ENCODE peak calls at places on chromosomes 1 and 21, in seven cellular contexts. One of them, this sample, is unnamed.

GRCh38 chr1:201191723-201192477 is 1.3 kb downstream of the IGFN1 start:
- DNase-seq in RCC 7860: peak
- DNase-seq in NCI-H774: no peak
- DNase-seq in adrenal gland: no peak
- DNase-seq in fibroblast of lung: peak
- DNase-seq in neuronal stem cell: no peak
- DNase-seq in amniotic stem cell: peak
- DNase-seq in this sample: peak

GRCh38 chr1:235327559-235328270 is at the start of gene ARID4B:
- DNase-seq in RCC 7860: peak
- DNase-seq in amniotic stem cell: no peak
- DNase-seq in fibroblast of lung: no peak
- DNase-seq in neuronal stem cell: no peak
- DNase-seq in adrenal gland: no peak
- DNase-seq in NCI-H774: peak
- DNase-seq in this sample: no peak

GRCh38 chr21:39730418-39731107 is 14.4 kb upstream of the IGSF5 start:
- DNase-seq in amniotic stem cell: no peak
- DNase-seq in neuronal stem cell: no peak
- DNase-seq in fibroblast of lung: peak
- DNase-seq in NCI-H774: no peak
- DNase-seq in adrenal gland: no peak
- DNase-seq in RCC 7860: no peak
- DNase-seq in this sample: no peak

GRCh38 chr1:86370627-86371026 is 25.5 kb downstream of the ODF2L start:
- DNase-seq in neuronal stem cell: no peak
- DNase-seq in NCI-H774: no peak
- DNase-seq in RCC 7860: no peak
- DNase-seq in fibroblast of lung: peak
- DNase-seq in amniotic stem cell: peak
- DNase-seq in adrenal gland: no peak
- DNase-seq in this sample: no peak

GRCh38 chr1:116847175-116847574 is 62.5 kb upstream of the PTGFRN start:
- DNase-seq in fibroblast of lung: no peak
- DNase-seq in amniotic stem cell: no peak
- DNase-seq in adrenal gland: no peak
- DNase-seq in NCI-H774: no peak
- DNase-seq in RCC 7860: no peak
- DNase-seq in neuronal stem cell: no peak
- DNase-seq in this sample: no peak

GRCh38 chr21:45636459-45636858 is 7.1 kb upstream of the PCBP3 start:
- DNase-seq in adrenal gland: no peak
- DNase-seq in fibroblast of lung: no peak
- DNase-seq in RCC 7860: no peak
- DNase-seq in neuronal stem cell: no peak
- DNase-seq in amniotic stem cell: no peak
- DNase-seq in NCI-H774: no peak
- DNase-seq in this sample: no peak

GRCh38 chr1:65773391-65773790 is 19.3 kb upstream of the PDE4B start:
- DNase-seq in NCI-H774: no peak
- DNase-seq in neuronal stem cell: no peak
- DNase-seq in fibroblast of lung: peak
- DNase-seq in RCC 7860: no peak
- DNase-seq in adrenal gland: no peak
- DNase-seq in amniotic stem cell: no peak
- DNase-seq in this sample: no peak

GRCh38 chr1:21701401-21701800 is 32.2 kb upstream of the RAP1GAP start:
- DNase-seq in neuronal stem cell: no peak
- DNase-seq in adrenal gland: no peak
- DNase-seq in RCC 7860: no peak
- DNase-seq in fibroblast of lung: no peak
- DNase-seq in NCI-H774: no peak
- DNase-seq in amniotic stem cell: no peak
- DNase-seq in this sample: no peak

GRCh38 chr1:227242811-227243682 is 75.2 kb downstream of the CDC42BPA start:
- DNase-seq in amniotic stem cell: no peak
- DNase-seq in NCI-H774: no peak
- DNase-seq in fibroblast of lung: no peak
- DNase-seq in RCC 7860: no peak
- DNase-seq in adrenal gland: no peak
- DNase-seq in neuronal stem cell: no peak
- DNase-seq in this sample: no peak

GRCh38 chr1:74591954-74592353 is 79.5 kb upstream of the LRRC53 start:
- DNase-seq in adrenal gland: no peak
- DNase-seq in fibroblast of lung: no peak
- DNase-seq in RCC 7860: no peak
- DNase-seq in neuronal stem cell: no peak
- DNase-seq in NCI-H774: no peak
- DNase-seq in amniotic stem cell: no peak
- DNase-seq in this sample: no peak

GRCh38 chr1:1068374-1069060 is 5.6 kb downstream of the RNF223 start:
- DNase-seq in adrenal gland: no peak
- DNase-seq in NCI-H774: peak
- DNase-seq in fibroblast of lung: no peak
- DNase-seq in amniotic stem cell: no peak
- DNase-seq in neuronal stem cell: no peak
- DNase-seq in RCC 7860: no peak
- DNase-seq in this sample: no peak

GRCh38 chr1:246947255-246947654 is 15.5 kb upstream of the AHCTF1 start:
- DNase-seq in neuronal stem cell: no peak
- DNase-seq in adrenal gland: peak
- DNase-seq in fibroblast of lung: peak
- DNase-seq in amniotic stem cell: no peak
- DNase-seq in NCI-H774: no peak
- DNase-seq in RCC 7860: no peak
- DNase-seq in this sample: no peak

GRCh38 chr1:152448496-152448895 is 34.4 kb upstream of the CRNN start:
- DNase-seq in adrenal gland: no peak
- DNase-seq in neuronal stem cell: no peak
- DNase-seq in RCC 7860: no peak
- DNase-seq in NCI-H774: no peak
- DNase-seq in amniotic stem cell: no peak
- DNase-seq in fibroblast of lung: no peak
- DNase-seq in this sample: no peak

GRCh38 chr1:116345830-116346229 is 27.2 kb upstream of the ATP1A1 start:
- DNase-seq in fibroblast of lung: no peak
- DNase-seq in amniotic stem cell: no peak
- DNase-seq in adrenal gland: no peak
- DNase-seq in RCC 7860: no peak
- DNase-seq in NCI-H774: peak
- DNase-seq in neuronal stem cell: peak
- DNase-seq in this sample: no peak

GRCh38 chr1:33165209-33165608 is 16.6 kb downstream of the TRIM62 start:
- DNase-seq in fibroblast of lung: no peak
- DNase-seq in RCC 7860: no peak
- DNase-seq in neuronal stem cell: no peak
- DNase-seq in NCI-H774: no peak
- DNase-seq in amniotic stem cell: no peak
- DNase-seq in adrenal gland: no peak
- DNase-seq in this sample: no peak

GRCh38 chr1:65362545-65362944 is 53.2 kb downstream of the DNAJC6 start:
- DNase-seq in NCI-H774: no peak
- DNase-seq in adrenal gland: no peak
- DNase-seq in amniotic stem cell: no peak
- DNase-seq in neuronal stem cell: no peak
- DNase-seq in RCC 7860: no peak
- DNase-seq in fibroblast of lung: no peak
- DNase-seq in this sample: no peak

GRCh38 chr1:180530501-180530900 is 28.1 kb upstream of the ACBD6 start:
- DNase-seq in NCI-H774: no peak
- DNase-seq in amniotic stem cell: no peak
- DNase-seq in neuronal stem cell: no peak
- DNase-seq in adrenal gland: peak
- DNase-seq in RCC 7860: peak
- DNase-seq in fibroblast of lung: peak
- DNase-seq in this sample: no peak

GRCh38 chr1:173175514-173176146 is 31.5 kb downstream of the TNFSF4 start:
- DNase-seq in neuronal stem cell: no peak
- DNase-seq in adrenal gland: no peak
- DNase-seq in RCC 7860: no peak
- DNase-seq in fibroblast of lung: peak
- DNase-seq in amniotic stem cell: no peak
- DNase-seq in NCI-H774: no peak
- DNase-seq in this sample: no peak

GRCh38 chr1:197319631-197320030 is 51.6 kb downstream of the CRB1 start:
- DNase-seq in neuronal stem cell: no peak
- DNase-seq in RCC 7860: no peak
- DNase-seq in NCI-H774: no peak
- DNase-seq in fibroblast of lung: peak
- DNase-seq in adrenal gland: no peak
- DNase-seq in amniotic stem cell: no peak
- DNase-seq in this sample: no peak

GRCh38 chr1:39671793-39672550 is at the start of gene NT5C1A:
- DNase-seq in neuronal stem cell: peak
- DNase-seq in RCC 7860: no peak
- DNase-seq in fibroblast of lung: peak
- DNase-seq in adrenal gland: no peak
- DNase-seq in amniotic stem cell: no peak
- DNase-seq in NCI-H774: no peak
- DNase-seq in this sample: peak

GRCh38 chr1:56216173-56216572 is 363.2 kb downstream of the PLPP3 start:
- DNase-seq in NCI-H774: no peak
- DNase-seq in amniotic stem cell: no peak
- DNase-seq in RCC 7860: no peak
- DNase-seq in neuronal stem cell: no peak
- DNase-seq in fibroblast of lung: peak
- DNase-seq in adrenal gland: peak
- DNase-seq in this sample: no peak

This sample was measured in stimulated activated naive CD8-positive, alpha-beta T cell treated with anti-CD3 and anti-CD28 coated beads, Interleukin-15, amount 100 ng/mL, for 72 hours.